ENCODE peak calls at places on chromosomes 4 and X, in seven cellular contexts. C, H, T, V, X, E and I are unnamed samples.

GRCh38 chr4:14180983-14181601 is 553.6 kb upstream of the BOD1L1 start:
- DNase-seq in X (no peak), T (no peak), V (no peak), C (peak; percentile 48), E (no peak), H (no peak), I (no peak)

GRCh38 chr4:139950568-139950967 is 203.4 kb downstream of the MAML3 start:
- DNase-seq in X (no peak), H (peak; percentile 8), C (peak; percentile 68), E (peak; percentile 42), T (no peak), V (no peak), I (no peak)

GRCh38 chrX:70970482-70970999 is 39.6 kb upstream of the SLC7A3 start:
- DNase-seq in V (no peak), X (no peak), E (no peak), H (peak; percentile 49), T (no peak), C (peak; percentile 30), I (no peak)

GRCh38 chrX:1507511-1508463 is 29.2 kb downstream of the P2RY8 start:
- DNase-seq in V (peak; percentile 32), X (peak; percentile 63), T (no peak), C (no peak), H (no peak), E (no peak), I (no peak)

GRCh38 chr4:25861951-25862410 is 807 bp downstream of the SEL1L3 start:
- DNase-seq in X (no peak), V (no peak), E (no peak), C (peak; percentile 64), H (peak; percentile 73), T (no peak), I (no peak)

GRCh38 chr4:183164963-183165362 is 65.9 kb downstream of the WWC2 start:
- DNase-seq in E (no peak), C (peak; percentile 53), T (no peak), X (no peak), H (no peak), V (no peak), I (no peak)

GRCh38 chr4:8336412-8337075 is 67.0 kb downstream of the HTRA3 start:
- DNase-seq in H (no peak), X (no peak), C (peak; percentile 65), V (no peak), E (no peak), T (no peak), I (no peak)

GRCh38 chr4:143482753-143483362 is 30.6 kb upstream of the SMARCA5 start:
- DNase-seq in C (peak; percentile 57), H (peak; percentile 84), X (no peak), T (no peak), V (no peak), E (peak; percentile 15), I (no peak)

GRCh38 chr4:99841143-99841542 is 24.5 kb downstream of the DAPP1 start:
- DNase-seq in V (no peak), T (no peak), C (no peak), H (no peak), X (no peak), E (no peak), I (no peak)

GRCh38 chrX:32871636-32872035 is 339.7 kb downstream of the DMD start:
- DNase-seq in X (no peak), T (no peak), C (no peak), V (no peak), E (no peak), H (no peak), I (no peak)

GRCh38 chrX:46444011-46444410 is 101.2 kb downstream of the ZNF674 start:
- DNase-seq in T (no peak), X (no peak), E (no peak), H (no peak), V (no peak), C (peak; percentile 92), I (no peak)

GRCh38 chrX:24343719-24344118 is 16.7 kb upstream of the SUPT20HL1 start:
- DNase-seq in T (no peak), X (no peak), H (no peak), V (no peak), E (no peak), C (no peak), I (no peak)

GRCh38 chr4:6732441-6733357 is 16.7 kb downstream of the BLOC1S4 start:
- DNase-seq in X (no peak), T (no peak), E (no peak), V (no peak), H (no peak), C (peak; percentile 91), I (peak; percentile 91)

GRCh38 chrX:112840382-112841113 is at the start of gene AMOT:
- DNase-seq in X (peak; percentile 69), T (peak; percentile 12), C (peak; percentile 18), H (no peak), E (no peak), V (peak; percentile 23), I (peak; percentile 74)

GRCh38 chr4:176525576-176525975 is 205.8 kb downstream of the SPCS3 start:
- DNase-seq in T (no peak), V (no peak), X (no peak), E (no peak), C (no peak), H (no peak), I (no peak)

GRCh38 chrX:71095971-71096701 is 485 bp downstream of the FOXO4 start:
- DNase-seq in H (peak; percentile 50), V (peak; percentile 15), T (no peak), E (no peak), X (peak; percentile 70), C (peak; percentile 54), I (no peak)

GRCh38 chrX:70434352-70434866 is 10.2 kb upstream of the DLG3 start:
- DNase-seq in X (peak; percentile 66), T (peak; percentile 25), V (peak; percentile 25), C (peak; percentile 85), H (peak; percentile 50), E (peak; percentile 70), I (peak; percentile 87)

GRCh38 chrX:117711774-117712173 is 404.8 kb downstream of the KLHL13 start:
- DNase-seq in C (no peak), X (no peak), V (no peak), H (no peak), E (no peak), T (no peak), I (no peak)

GRCh38 chrX:10486373-10486772 is 134.0 kb downstream of the MID1 start:
- DNase-seq in V (no peak), E (no peak), T (no peak), C (peak; percentile 86), H (no peak), X (no peak), I (no peak)

GRCh38 chr4:141013899-141014298 is 119.4 kb downstream of the RNF150 start:
- DNase-seq in E (no peak), V (no peak), C (no peak), T (no peak), X (no peak), H (no peak), I (no peak)

GRCh38 chr4:147782087-147782781 is 50.3 kb downstream of the ARHGAP10 start:
- DNase-seq in H (no peak), X (no peak), E (no peak), T (no peak), C (peak; percentile 47), V (no peak), I (no peak)

GRCh38 chrX:7606253-7606652 is 236.7 kb upstream of the VCX start:
- DNase-seq in T (no peak), C (no peak), V (no peak), X (no peak), H (peak; percentile 52), E (no peak), I (no peak)

GRCh38 chr4:184958839-184959238 is 59.5 kb upstream of the HELT start:
- DNase-seq in X (no peak), T (no peak), H (no peak), E (no peak), V (no peak), C (no peak), I (no peak)

GRCh38 chr4:104942990-104943758 is 203.5 kb upstream of the TET2 start:
- DNase-seq in E (no peak), C (no peak), T (no peak), X (no peak), H (no peak), V (no peak), I (no peak)